ENCODE peak calls at places on chromosomes 7 and 10, in four cellular contexts. Z, L, E and H are unnamed samples.

GRCh38 chr10:124225468-124226270 is 132.3 kb upstream of the CHST15 start:
- DNase-seq in Z (no peak), L (no peak), E (no peak), H (no peak)

GRCh38 chr7:19982841-19983835 is 209.7 kb upstream of the TMEM196 start:
- DNase-seq in Z (peak; percentile 35), L (peak; percentile 81), E (peak; percentile 66), H (peak; percentile 67)

GRCh38 chr10:130746311-130746710 is 565.2 kb downstream of the TCERG1L start:
- DNase-seq in Z (no peak), E (no peak), L (no peak), H (no peak)

GRCh38 chr7:24307294-24307693 is 23.3 kb downstream of the NPY start:
- DNase-seq in E (no peak), Z (no peak), L (no peak), H (no peak)

GRCh38 chr7:100443096-100443840 is 7.0 kb upstream of the PPP1R35 start:
- DNase-seq in L (no peak), Z (no peak), E (no peak), H (no peak)

GRCh38 chr7:112069879-112070321 is 136.3 kb downstream of the DOCK4 start:
- DNase-seq in L (peak; percentile 25), E (peak; percentile 89), Z (no peak), H (peak; percentile 56)

GRCh38 chr7:18975276-18975675 is 142.2 kb downstream of the TWIST1 start:
- DNase-seq in L (no peak), Z (no peak), E (no peak), H (no peak)

GRCh38 chr10:59323036-59323459 is 39.3 kb downstream of the FAM13C start:
- DNase-seq in Z (no peak), E (no peak), L (no peak), H (no peak)